ENCODE peak calls at places on chromosomes 12 and 14, in seven cellular contexts. One of them, this sample, is unnamed.
A peak's percentile ranks its signal among the peaks of the same experiment; 100 is the strongest.

GRCh38 chr12:62760779-62761178 is 174.2 kb downstream of the PPM1H start:
- DNase-seq in NCI-H69: no peak
- DNase-seq in ovary: no peak
- DNase-seq in left ventricle myocardium inferior: no peak
- DNase-seq in GM13977: no peak
- DNase-seq in EL: no peak
- DNase-seq in NCI-H226: peak; percentile 78
- DNase-seq in this sample: no peak

GRCh38 chr12:115337693-115338543 is 653.9 kb upstream of the TBX3 start:
- DNase-seq in NCI-H69: no peak
- DNase-seq in ovary: no peak
- DNase-seq in left ventricle myocardium inferior: peak; percentile 16
- DNase-seq in GM13977: no peak
- DNase-seq in EL: peak; percentile 94
- DNase-seq in NCI-H226: peak; percentile 65
- DNase-seq in this sample: peak; percentile 31

GRCh38 chr12:15701212-15701611 is 88.0 kb downstream of the EPS8 start:
- DNase-seq in NCI-H69: no peak
- DNase-seq in ovary: no peak
- DNase-seq in left ventricle myocardium inferior: no peak
- DNase-seq in GM13977: no peak
- DNase-seq in EL: peak; percentile 60
- DNase-seq in NCI-H226: peak; percentile 42
- DNase-seq in this sample: no peak

GRCh38 chr14:68910540-68910939 is 68.6 kb downstream of the ACTN1 start:
- DNase-seq in NCI-H69: no peak
- DNase-seq in ovary: no peak
- DNase-seq in left ventricle myocardium inferior: no peak
- DNase-seq in GM13977: no peak
- DNase-seq in EL: no peak
- DNase-seq in NCI-H226: no peak
- DNase-seq in this sample: no peak

GRCh38 chr12:116384629-116385485 is 107.4 kb upstream of the MED13L start:
- DNase-seq in NCI-H69: no peak
- DNase-seq in ovary: no peak
- DNase-seq in left ventricle myocardium inferior: no peak
- DNase-seq in GM13977: peak; percentile 71
- DNase-seq in EL: peak; percentile 48
- DNase-seq in NCI-H226: peak; percentile 25
- DNase-seq in this sample: no peak

GRCh38 chr12:118332511-118332910 is 40.2 kb downstream of the TAOK3 start:
- DNase-seq in NCI-H69: no peak
- DNase-seq in ovary: no peak
- DNase-seq in left ventricle myocardium inferior: no peak
- DNase-seq in GM13977: no peak
- DNase-seq in EL: no peak
- DNase-seq in NCI-H226: no peak
- DNase-seq in this sample: no peak

GRCh38 chr12:41254004-41254403 is 65.9 kb downstream of the PDZRN4 start:
- DNase-seq in NCI-H69: no peak
- DNase-seq in ovary: no peak
- DNase-seq in left ventricle myocardium inferior: no peak
- DNase-seq in GM13977: no peak
- DNase-seq in EL: no peak
- DNase-seq in NCI-H226: no peak
- DNase-seq in this sample: no peak

GRCh38 chr14:94043111-94043755 is 17.1 kb downstream of the OTUB2 start:
- DNase-seq in NCI-H69: no peak
- DNase-seq in ovary: no peak
- DNase-seq in left ventricle myocardium inferior: no peak
- DNase-seq in GM13977: no peak
- DNase-seq in EL: no peak
- DNase-seq in NCI-H226: no peak
- DNase-seq in this sample: no peak

GRCh38 chr12:60094436-60094835 is 498.6 kb downstream of the SLC16A7 start:
- DNase-seq in NCI-H69: no peak
- DNase-seq in ovary: no peak
- DNase-seq in left ventricle myocardium inferior: no peak
- DNase-seq in GM13977: no peak
- DNase-seq in EL: no peak
- DNase-seq in NCI-H226: no peak
- DNase-seq in this sample: no peak

GRCh38 chr12:79402626-79403025 is 288.1 kb downstream of the PAWR start:
- DNase-seq in NCI-H69: no peak
- DNase-seq in ovary: no peak
- DNase-seq in left ventricle myocardium inferior: no peak
- DNase-seq in GM13977: no peak
- DNase-seq in EL: peak; percentile 55
- DNase-seq in NCI-H226: peak; percentile 51
- DNase-seq in this sample: no peak

GRCh38 chr12:27906658-27907473 is 65.7 kb downstream of the PTHLH start:
- DNase-seq in NCI-H69: no peak
- DNase-seq in ovary: no peak
- DNase-seq in left ventricle myocardium inferior: no peak
- DNase-seq in GM13977: no peak
- DNase-seq in EL: peak; percentile 9
- DNase-seq in NCI-H226: no peak
- DNase-seq in this sample: no peak

GRCh38 chr14:52033131-52033642 is 35.7 kb downstream of the NID2 start:
- DNase-seq in NCI-H69: peak; percentile 37
- DNase-seq in ovary: no peak
- DNase-seq in left ventricle myocardium inferior: no peak
- DNase-seq in GM13977: no peak
- DNase-seq in EL: peak; percentile 61
- DNase-seq in NCI-H226: no peak
- DNase-seq in this sample: no peak

GRCh38 chr12:104136577-104136976 is 1.4 kb downstream of the NFYB start:
- DNase-seq in NCI-H69: peak; percentile 48
- DNase-seq in ovary: no peak
- DNase-seq in left ventricle myocardium inferior: no peak
- DNase-seq in GM13977: no peak
- DNase-seq in EL: peak; percentile 30
- DNase-seq in NCI-H226: no peak
- DNase-seq in this sample: no peak

GRCh38 chr14:61107896-61108295 is 126.9 kb downstream of the SLC38A6 start:
- DNase-seq in NCI-H69: no peak
- DNase-seq in ovary: no peak
- DNase-seq in left ventricle myocardium inferior: no peak
- DNase-seq in GM13977: no peak
- DNase-seq in EL: no peak
- DNase-seq in NCI-H226: no peak
- DNase-seq in this sample: no peak

GRCh38 chr12:116294464-116295002 is 17.0 kb upstream of the MED13L start:
- DNase-seq in NCI-H69: peak; percentile 16
- DNase-seq in ovary: no peak
- DNase-seq in left ventricle myocardium inferior: no peak
- DNase-seq in GM13977: no peak
- DNase-seq in EL: no peak
- DNase-seq in NCI-H226: no peak
- DNase-seq in this sample: no peak

GRCh38 chr12:113231275-113232231 is 10.3 kb downstream of the TPCN1 start:
- DNase-seq in NCI-H69: no peak
- DNase-seq in ovary: no peak
- DNase-seq in left ventricle myocardium inferior: no peak
- DNase-seq in GM13977: no peak
- DNase-seq in EL: peak; percentile 80
- DNase-seq in NCI-H226: peak; percentile 81
- DNase-seq in this sample: no peak

GRCh38 chr14:99270491-99271287 is 1.3 kb downstream of the BCL11B start:
- DNase-seq in NCI-H69: peak; percentile 30
- DNase-seq in ovary: no peak
- DNase-seq in left ventricle myocardium inferior: no peak
- DNase-seq in GM13977: no peak
- DNase-seq in EL: no peak
- DNase-seq in NCI-H226: no peak
- DNase-seq in this sample: no peak

GRCh38 chr12:102061096-102061555 is 665 bp downstream of the WASHC3 start:
- DNase-seq in NCI-H69: peak; percentile 24
- DNase-seq in ovary: no peak
- DNase-seq in left ventricle myocardium inferior: no peak
- DNase-seq in GM13977: peak; percentile 25
- DNase-seq in EL: no peak
- DNase-seq in NCI-H226: no peak
- DNase-seq in this sample: no peak

GRCh38 chr12:92570056-92570753 is 132.6 kb upstream of the PLEKHG7 start:
- DNase-seq in NCI-H69: peak; percentile 92
- DNase-seq in ovary: peak; percentile 46
- DNase-seq in left ventricle myocardium inferior: no peak
- DNase-seq in GM13977: peak; percentile 47
- DNase-seq in EL: peak; percentile 76
- DNase-seq in NCI-H226: peak; percentile 38
- DNase-seq in this sample: no peak

GRCh38 chr14:92263681-92264080 is 59.3 kb upstream of the SLC24A4 start:
- DNase-seq in NCI-H69: no peak
- DNase-seq in ovary: no peak
- DNase-seq in left ventricle myocardium inferior: no peak
- DNase-seq in GM13977: no peak
- DNase-seq in EL: no peak
- DNase-seq in NCI-H226: no peak
- DNase-seq in this sample: no peak

GRCh38 chr12:65500121-65500846 is 221.8 kb downstream of the MSRB3 start:
- DNase-seq in NCI-H69: no peak
- DNase-seq in ovary: no peak
- DNase-seq in left ventricle myocardium inferior: no peak
- DNase-seq in GM13977: no peak
- DNase-seq in EL: peak; percentile 88
- DNase-seq in NCI-H226: peak; percentile 61
- DNase-seq in this sample: no peak

GRCh38 chr12:105172037-105172436 is 63.9 kb downstream of the APPL2 start:
- DNase-seq in NCI-H69: no peak
- DNase-seq in ovary: no peak
- DNase-seq in left ventricle myocardium inferior: no peak
- DNase-seq in GM13977: no peak
- DNase-seq in EL: no peak
- DNase-seq in NCI-H226: no peak
- DNase-seq in this sample: no peak

GRCh38 chr12:92539966-92540791 is 162.6 kb upstream of the PLEKHG7 start:
- DNase-seq in NCI-H69: peak; percentile 81
- DNase-seq in ovary: no peak
- DNase-seq in left ventricle myocardium inferior: peak; percentile 27
- DNase-seq in GM13977: no peak
- DNase-seq in EL: no peak
- DNase-seq in NCI-H226: no peak
- DNase-seq in this sample: peak; percentile 31

GRCh38 chr14:103108749-103109207 is 14.3 kb downstream of the EXOC3L4 start:
- DNase-seq in NCI-H69: peak; percentile 29
- DNase-seq in ovary: no peak
- DNase-seq in left ventricle myocardium inferior: no peak
- DNase-seq in GM13977: peak; percentile 91
- DNase-seq in EL: peak; percentile 79
- DNase-seq in NCI-H226: peak; percentile 68
- DNase-seq in this sample: no peak